ENCODE peak calls at places on chromosomes 7 and 10, in nine cellular contexts. F, L, R, K, C, D, O, X and W are unnamed samples.

GRCh38 chr10:29820890-29821398 is 186.2 kb upstream of the SVIL start:
- DNase-seq in F (no peak), L (no peak), R (no peak), K (no peak), C (no peak), D (no peak), O (peak), X (no peak), W (peak)

GRCh38 chr7:70738080-70738479 is 393.9 kb upstream of the GALNT17 start:
- DNase-seq in F (no peak), L (no peak), R (no peak), K (no peak), C (no peak), D (peak), O (no peak), X (peak), W (no peak)

GRCh38 chr7:93902777-93903423 is 3.5 kb upstream of the GNGT1 start:
- DNase-seq in F (peak), L (peak), R (no peak), K (no peak), C (no peak), D (no peak), O (no peak), X (no peak), W (no peak)

GRCh38 chr10:32332299-32332750 is 14.6 kb downstream of the EPC1 start:
- DNase-seq in F (no peak), L (no peak), R (peak), K (peak), C (no peak), D (no peak), O (no peak), X (no peak), W (no peak)

GRCh38 chr10:73892314-73893080 is 18.1 kb upstream of the CAMK2G start:
- DNase-seq in F (no peak), L (no peak), R (no peak), K (no peak), C (no peak), D (no peak), O (no peak), X (no peak), W (no peak)

GRCh38 chr7:73941836-73942551 is 81.0 kb downstream of the TMEM270 start:
- DNase-seq in F (no peak), L (no peak), R (no peak), K (no peak), C (no peak), D (no peak), O (no peak), X (no peak), W (no peak)

GRCh38 chr10:30820282-30820991 is 190.9 kb upstream of the LYZL2 start:
- DNase-seq in F (no peak), L (no peak), R (no peak), K (no peak), C (no peak), D (no peak), O (no peak), X (no peak), W (no peak)

GRCh38 chr10:27369832-27370231 is 129.2 kb upstream of the ACBD5 start:
- DNase-seq in F (no peak), L (no peak), R (no peak), K (no peak), C (no peak), D (no peak), O (no peak), X (no peak), W (no peak)

GRCh38 chr7:498678-499641 is 20.7 kb downstream of the PDGFA start:
- DNase-seq in F (no peak), L (no peak), R (no peak), K (peak), C (no peak), D (no peak), O (no peak), X (peak), W (no peak)

GRCh38 chr10:72356115-72356514 is 1.4 kb upstream of the DNAJB12 start:
- DNase-seq in F (no peak), L (no peak), R (no peak), K (no peak), C (no peak), D (no peak), O (no peak), X (no peak), W (no peak)

GRCh38 chr10:103394180-103394579 is 2.1 kb downstream of the ATP5MK start:
- DNase-seq in F (no peak), L (peak), R (no peak), K (no peak), C (no peak), D (no peak), O (peak), X (no peak), W (no peak)

GRCh38 chr7:9200666-9201065 is 767.3 kb downstream of the NXPH1 start:
- DNase-seq in F (no peak), L (no peak), R (no peak), K (no peak), C (no peak), D (no peak), O (no peak), X (no peak), W (no peak)

GRCh38 chr10:131943021-131943814 is 38.5 kb downstream of the BNIP3 start:
- DNase-seq in F (no peak), L (peak), R (no peak), K (peak), C (no peak), D (peak), O (no peak), X (no peak), W (no peak)

GRCh38 chr10:47021850-47022249 is 110.6 kb downstream of the PTPN20 start:
- DNase-seq in F (no peak), L (no peak), R (no peak), K (no peak), C (no peak), D (no peak), O (no peak), X (no peak), W (peak)

GRCh38 chr10:47020491-47020890 is 109.3 kb downstream of the PTPN20 start:
- DNase-seq in F (no peak), L (no peak), R (no peak), K (no peak), C (no peak), D (no peak), O (no peak), X (peak), W (no peak)

GRCh38 chr10:47024046-47024322 is 112.8 kb downstream of the PTPN20 start:
- DNase-seq in F (no peak), L (no peak), R (no peak), K (no peak), C (no peak), D (no peak), O (no peak), X (no peak), W (no peak)

GRCh38 chr10:47023237-47024045 is 112.2 kb downstream of the PTPN20 start:
- DNase-seq in F (no peak), L (no peak), R (no peak), K (no peak), C (no peak), D (no peak), O (no peak), X (no peak), W (no peak)

GRCh38 chr10:47022311-47023131 is 111.3 kb downstream of the PTPN20 start:
- DNase-seq in F (no peak), L (no peak), R (no peak), K (no peak), C (no peak), D (no peak), O (peak), X (no peak), W (no peak)
- TF ChIP-seq POLR2A in F (no peak), L (no peak), R (no peak), K (no peak), C (no peak), D (no peak), O (no peak), X (no peak), W (no peak)

GRCh38 chr7:46932266-46932655 is 649.6 kb downstream of the TNS3 start:
- DNase-seq in F (no peak), L (no peak), R (no peak), K (no peak), C (no peak), D (no peak), O (no peak), X (no peak), W (no peak)

GRCh38 chr7:46930336-46930735 is 651.6 kb downstream of the TNS3 start:
- DNase-seq in F (no peak), L (no peak), R (no peak), K (no peak), C (peak), D (peak), O (no peak), X (no peak), W (peak)

GRCh38 chr7:46933596-46933995 is 648.3 kb downstream of the TNS3 start:
- DNase-seq in F (no peak), L (no peak), R (no peak), K (no peak), C (no peak), D (no peak), O (no peak), X (no peak), W (no peak)

GRCh38 chr7:46934198-46934825 is 647.6 kb downstream of the TNS3 start:
- DNase-seq in F (no peak), L (no peak), R (no peak), K (no peak), C (no peak), D (no peak), O (no peak), X (no peak), W (no peak)

DNA sequence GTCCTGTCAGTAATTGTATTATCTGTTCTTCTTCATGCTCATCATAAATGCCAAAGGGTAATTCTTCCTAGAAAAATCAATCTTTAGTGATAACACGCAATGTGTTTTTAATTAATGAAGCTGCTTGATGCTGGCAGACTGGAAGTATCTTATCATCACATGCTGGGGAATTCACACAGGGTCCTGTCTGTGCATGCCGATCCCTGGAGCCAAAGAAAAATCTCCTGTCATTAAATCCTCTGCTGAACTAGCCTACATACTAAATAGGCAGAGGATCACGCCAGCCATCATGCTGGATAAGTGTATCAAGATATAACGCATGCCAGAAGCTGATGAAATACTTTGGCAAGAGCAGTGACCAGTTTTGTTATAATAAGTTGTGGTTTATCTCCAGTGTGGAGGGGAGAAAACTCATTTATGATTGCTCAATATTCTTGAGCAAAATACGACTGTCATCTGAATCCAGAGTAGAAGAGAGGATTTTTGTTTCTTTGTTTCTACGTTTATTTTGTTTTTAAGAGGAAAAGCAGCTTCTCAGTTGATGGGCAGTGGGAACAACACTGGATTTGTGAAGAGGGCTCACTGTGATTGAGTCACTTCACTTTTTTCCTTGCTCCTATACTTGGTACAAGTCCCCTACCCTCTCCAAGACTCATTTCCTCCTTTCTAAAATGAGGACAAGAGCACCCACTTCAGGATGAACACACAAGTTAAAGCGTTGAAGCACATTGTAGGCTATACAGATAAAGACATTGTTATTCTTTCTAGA is 649.1 kb downstream of the TNS3 start:
- DNase-seq in F (no peak), L (no peak), R (peak), K (peak), C (no peak), D (peak), O (no peak), X (peak), W (peak)
- H3K27ac ChIP-seq in F (no peak), L (no peak), R (peak), K (no peak), C (peak), D (no peak), O (peak), X (peak), W (peak)

DNA sequence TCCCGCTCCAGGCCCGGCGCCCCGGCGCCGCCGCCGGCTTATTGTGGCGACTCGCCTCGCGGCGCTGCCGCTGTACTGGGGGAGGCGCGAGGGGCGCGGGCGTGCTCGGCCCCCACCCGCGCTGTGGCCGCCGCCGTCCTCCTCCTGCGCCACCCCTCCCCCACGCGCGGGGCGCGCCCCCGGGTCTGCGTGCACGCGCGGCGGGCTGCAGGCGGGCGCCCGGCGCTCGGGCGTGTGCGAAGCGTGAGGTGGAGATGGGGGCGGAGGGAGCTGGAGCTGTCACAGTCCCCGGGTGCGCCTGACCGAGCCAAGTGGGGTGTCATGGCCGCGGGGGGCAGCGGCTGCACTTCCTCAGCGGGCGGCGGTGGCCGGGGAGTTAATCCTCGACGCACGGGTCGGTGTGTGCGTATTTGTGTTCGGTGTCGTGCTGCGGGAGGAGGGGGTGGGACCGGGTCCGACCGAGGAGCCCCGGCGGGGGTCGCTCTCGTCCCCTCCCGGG is 672 bp downstream of the LCOR start:
- DNase-seq in F (peak), L (no peak), R (peak), K (peak), C (peak), D (peak), O (peak), X (peak), W (peak)
- TF ChIP-seq POLR2A in F (no peak), L (no peak), R (peak), K (peak), C (peak), D (no peak), O (peak), X (peak), W (no peak)

GRCh38 chr10:43174969-43175368 is 36.7 kb downstream of the CSGALNACT2 start:
- DNase-seq in F (no peak), L (no peak), R (no peak), K (no peak), C (no peak), D (no peak), O (no peak), X (no peak), W (no peak)
- H3K27ac ChIP-seq in F (no peak), L (no peak), R (no peak), K (no peak), C (no peak), D (no peak), O (no peak), X (peak), W (no peak)

DNA sequence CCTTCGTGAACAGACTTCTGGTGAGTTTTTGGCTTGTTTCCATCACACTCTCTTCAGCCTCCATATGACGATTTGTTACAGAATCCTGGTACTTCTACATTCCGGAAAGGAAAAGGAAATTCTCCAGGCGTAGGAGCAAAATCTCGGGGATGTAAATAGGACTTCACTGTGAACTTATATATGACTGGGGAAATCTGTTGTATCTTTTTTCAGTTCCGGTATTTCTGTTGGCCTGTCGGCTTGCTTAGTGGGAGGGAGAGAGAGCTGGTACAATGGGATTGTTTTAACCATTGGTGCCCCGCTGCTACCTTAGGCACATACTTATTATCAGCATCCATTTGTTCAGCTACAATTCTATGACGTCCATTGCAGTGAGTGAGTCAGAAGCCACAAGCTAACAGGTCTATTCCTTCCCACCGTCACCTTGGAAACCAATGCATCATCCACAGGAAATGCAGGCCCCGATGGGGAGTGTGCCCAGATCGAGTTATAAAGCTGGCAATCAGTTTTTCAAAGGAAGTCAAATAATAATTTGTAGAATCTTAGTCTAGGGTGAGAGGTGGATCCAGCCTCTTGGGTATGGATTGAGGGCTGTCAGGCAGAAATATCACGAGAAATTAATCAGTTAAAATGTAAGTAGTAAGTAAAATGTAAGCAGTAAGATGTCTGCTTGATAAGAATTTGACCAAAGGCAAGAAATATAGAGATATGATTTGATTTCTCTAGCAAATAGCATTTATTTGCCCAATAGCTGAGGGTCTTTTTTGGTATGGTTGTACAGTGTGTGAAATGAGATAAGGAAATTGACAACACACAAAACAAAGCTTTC is 92.0 kb upstream of the MKLN1 start:
- DNase-seq in F (peak), L (no peak), R (peak), K (no peak), C (peak), D (no peak), O (no peak), X (no peak), W (peak)
- TF ChIP-seq POLR2A in F (no peak), L (no peak), R (no peak), K (no peak), C (no peak), D (no peak), O (no peak), X (no peak), W (no peak)

GRCh38 chr10:62076872-62077271 is 175.4 kb downstream of the ARID5B start:
- DNase-seq in F (no peak), L (no peak), R (no peak), K (no peak), C (no peak), D (no peak), O (no peak), X (no peak), W (no peak)
- H3K27ac ChIP-seq in F (no peak), L (no peak), R (peak), K (no peak), C (peak), D (peak), O (peak), X (peak), W (peak)

DNA sequence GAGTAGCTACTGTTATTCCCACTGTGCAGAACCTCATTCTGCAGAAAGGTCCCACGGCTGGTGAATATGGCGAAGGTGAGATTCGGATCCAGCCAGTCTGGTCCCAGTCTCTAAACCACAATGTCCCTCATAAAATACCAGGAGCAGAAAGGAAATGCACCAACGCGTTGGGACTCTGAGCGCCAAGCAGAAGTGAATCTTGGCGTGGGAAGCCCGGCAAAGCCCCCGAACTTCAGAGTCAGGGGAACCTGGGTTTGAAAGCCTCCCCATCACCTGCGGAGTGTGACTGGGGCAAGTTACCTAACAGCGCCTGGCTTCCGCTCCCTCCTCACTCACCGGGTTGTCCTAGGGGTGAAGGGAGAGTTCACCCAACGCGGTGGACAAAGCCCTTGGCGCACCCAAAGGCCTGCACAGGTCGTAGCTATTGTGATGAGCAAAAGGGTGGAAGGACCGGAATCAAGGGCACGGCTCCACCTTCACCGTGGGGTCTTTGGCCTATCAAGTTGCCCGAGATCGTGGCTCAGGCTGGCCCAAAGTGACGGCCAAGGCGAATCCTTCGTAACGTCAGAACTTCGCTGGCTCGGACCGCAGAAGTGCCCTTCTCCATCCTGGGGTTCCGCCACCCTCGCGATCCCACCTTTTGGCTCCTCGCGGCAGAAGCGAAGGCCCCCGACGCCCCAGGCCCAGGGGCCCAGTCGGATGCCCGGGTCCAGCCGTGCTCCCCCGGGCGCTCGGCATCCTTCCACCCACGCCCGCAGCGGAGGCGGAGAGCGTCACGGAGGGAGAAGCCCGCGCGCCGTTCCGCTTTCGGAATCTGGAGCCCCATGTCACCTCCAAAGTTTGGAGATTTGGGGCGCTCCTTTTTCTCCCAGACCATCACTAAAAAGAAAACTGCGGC is 811 bp downstream of the RGS10 start:
- DNase-seq in F (no peak), L (peak), R (peak), K (no peak), C (no peak), D (no peak), O (peak), X (no peak), W (peak)
- TF ChIP-seq POLR2A in F (no peak), L (no peak), R (no peak), K (no peak), C (no peak), D (no peak), O (no peak), X (no peak), W (no peak)